ENCODE peak calls at places on chromosomes 13 and 19, in four cellular contexts. One of them, this sample, is unnamed.

GRCh38 chr13:50401721-50402510 is 386.7 kb downstream of the KCNRG start:
- DNase-seq in NCI-H69: no peak
- DNase-seq in naive B cell: no peak
- DNase-seq in activated CD4-positive, CD25-positive, alpha-beta regulatory T cell: no peak
- DNase-seq in this sample: no peak

GRCh38 chr13:105219636-105220035 is 1315.8 kb downstream of the EFNB2 start:
- DNase-seq in NCI-H69: no peak
- DNase-seq in naive B cell: no peak
- DNase-seq in activated CD4-positive, CD25-positive, alpha-beta regulatory T cell: no peak
- DNase-seq in this sample: no peak

GRCh38 chr19:31699421-31699820 is 350.2 kb upstream of the TSHZ3 start:
- DNase-seq in NCI-H69: no peak
- DNase-seq in naive B cell: no peak
- DNase-seq in activated CD4-positive, CD25-positive, alpha-beta regulatory T cell: no peak
- DNase-seq in this sample: no peak

GRCh38 chr19:55368701-55369563 is 1.3 kb downstream of the IL11 start:
- DNase-seq in NCI-H69: peak; percentile 50
- DNase-seq in naive B cell: peak; percentile 35
- DNase-seq in activated CD4-positive, CD25-positive, alpha-beta regulatory T cell: no peak
- DNase-seq in this sample: no peak

GRCh38 chr19:6564393-6564792 is 26.6 kb downstream of the CD70 start:
- DNase-seq in NCI-H69: no peak
- DNase-seq in naive B cell: peak; percentile 7
- DNase-seq in activated CD4-positive, CD25-positive, alpha-beta regulatory T cell: no peak
- DNase-seq in this sample: no peak

GRCh38 chr13:77002590-77003190 is 10.8 kb downstream of the CLN5 start:
- DNase-seq in NCI-H69: peak; percentile 21
- DNase-seq in naive B cell: no peak
- DNase-seq in activated CD4-positive, CD25-positive, alpha-beta regulatory T cell: no peak
- DNase-seq in this sample: no peak

GRCh38 chr19:49061000-49061399 is 3.5 kb upstream of the CGB7 start:
- DNase-seq in NCI-H69: no peak
- DNase-seq in naive B cell: no peak
- DNase-seq in activated CD4-positive, CD25-positive, alpha-beta regulatory T cell: no peak
- DNase-seq in this sample: no peak

GRCh38 chr19:10502524-10503001 is 593 bp downstream of the KEAP1 start:
- DNase-seq in NCI-H69: peak; percentile 98
- DNase-seq in naive B cell: peak; percentile 74
- DNase-seq in activated CD4-positive, CD25-positive, alpha-beta regulatory T cell: peak; percentile 76
- DNase-seq in this sample: peak; percentile 83

GRCh38 chr19:50334741-50335421 is 5.7 kb upstream of the KCNC3 start:
- DNase-seq in NCI-H69: no peak
- DNase-seq in naive B cell: no peak
- DNase-seq in activated CD4-positive, CD25-positive, alpha-beta regulatory T cell: no peak
- DNase-seq in this sample: no peak

GRCh38 chr13:49253997-49254396 is 6.3 kb downstream of the CDADC1 start:
- DNase-seq in NCI-H69: no peak
- DNase-seq in naive B cell: no peak
- DNase-seq in activated CD4-positive, CD25-positive, alpha-beta regulatory T cell: no peak
- DNase-seq in this sample: peak; percentile 83

GRCh38 chr13:52707375-52707774 is 32.2 kb downstream of the CNMD start:
- DNase-seq in NCI-H69: peak; percentile 45
- DNase-seq in naive B cell: no peak
- DNase-seq in activated CD4-positive, CD25-positive, alpha-beta regulatory T cell: no peak
- DNase-seq in this sample: no peak

GRCh38 chr13:108227651-108228272 is 9.6 kb downstream of the ABHD13 start:
- DNase-seq in NCI-H69: peak; percentile 51
- DNase-seq in naive B cell: peak; percentile 38
- DNase-seq in activated CD4-positive, CD25-positive, alpha-beta regulatory T cell: no peak
- DNase-seq in this sample: no peak

GRCh38 chr13:91596832-91597231 is 198.4 kb downstream of the GPC5 start:
- DNase-seq in NCI-H69: no peak
- DNase-seq in naive B cell: no peak
- DNase-seq in activated CD4-positive, CD25-positive, alpha-beta regulatory T cell: no peak
- DNase-seq in this sample: no peak

GRCh38 chr19:50314724-50315700 is 14.2 kb downstream of the KCNC3 start:
- DNase-seq in NCI-H69: peak; percentile 29
- DNase-seq in naive B cell: no peak
- DNase-seq in activated CD4-positive, CD25-positive, alpha-beta regulatory T cell: no peak
- DNase-seq in this sample: no peak

GRCh38 chr13:21673592-21674270 is 2.9 kb downstream of the FGF9 start:
- DNase-seq in NCI-H69: peak; percentile 85
- DNase-seq in naive B cell: peak; percentile 54
- DNase-seq in activated CD4-positive, CD25-positive, alpha-beta regulatory T cell: no peak
- DNase-seq in this sample: no peak

GRCh38 chr13:27789495-27790303 is 2.6 kb upstream of the GSX1 start:
- DNase-seq in NCI-H69: no peak
- DNase-seq in naive B cell: no peak
- DNase-seq in activated CD4-positive, CD25-positive, alpha-beta regulatory T cell: no peak
- DNase-seq in this sample: no peak

GRCh38 chr19:15292847-15293582 is 39.3 kb downstream of the BRD4 start:
- DNase-seq in NCI-H69: peak; percentile 40
- DNase-seq in naive B cell: no peak
- DNase-seq in activated CD4-positive, CD25-positive, alpha-beta regulatory T cell: no peak
- DNase-seq in this sample: no peak

GRCh38 chr19:40771101-40771539 is 4.2 kb upstream of the MIA start:
- DNase-seq in NCI-H69: peak; percentile 59
- DNase-seq in naive B cell: no peak
- DNase-seq in activated CD4-positive, CD25-positive, alpha-beta regulatory T cell: no peak
- DNase-seq in this sample: no peak

GRCh38 chr19:39582891-39583625 is 19.3 kb upstream of the LGALS13 start:
- DNase-seq in NCI-H69: no peak
- DNase-seq in naive B cell: no peak
- DNase-seq in activated CD4-positive, CD25-positive, alpha-beta regulatory T cell: no peak
- DNase-seq in this sample: no peak

GRCh38 chr13:40960721-40961120 is 58.4 kb downstream of the ELF1 start:
- DNase-seq in NCI-H69: no peak
- DNase-seq in naive B cell: no peak
- DNase-seq in activated CD4-positive, CD25-positive, alpha-beta regulatory T cell: no peak
- DNase-seq in this sample: no peak

GRCh38 chr19:58024661-58025060 is 9.2 kb upstream of the ZSCAN1 start:
- DNase-seq in NCI-H69: no peak
- DNase-seq in naive B cell: no peak
- DNase-seq in activated CD4-positive, CD25-positive, alpha-beta regulatory T cell: no peak
- DNase-seq in this sample: no peak

GRCh38 chr13:46759861-46760260 is 37.1 kb downstream of the ESD start:
- DNase-seq in NCI-H69: peak; percentile 16
- DNase-seq in naive B cell: no peak
- DNase-seq in activated CD4-positive, CD25-positive, alpha-beta regulatory T cell: no peak
- DNase-seq in this sample: peak; percentile 70

GRCh38 chr19:55229145-55229788 is 704 bp upstream of the TMEM86B start:
- DNase-seq in NCI-H69: no peak
- DNase-seq in naive B cell: no peak
- DNase-seq in activated CD4-positive, CD25-positive, alpha-beta regulatory T cell: no peak
- DNase-seq in this sample: no peak

This sample was measured in GF-D8.